ENCODE peak calls at places on chromosomes 3 and 15, in four cellular contexts. B is AML-193, O is HFF-Myc, H is HFFc6. W is an unnamed sample.

GRCh38 chr15:43317566-43318184 is 12.7 kb downstream of the LCMT2 start:
- DNase-seq in B (no peak), O (no peak), H (no peak), W (no peak)

GRCh38 chr3:48187579-48188265 is 495 bp downstream of the CDC25A start:
- DNase-seq in B (no peak), O (no peak), H (no peak), W (no peak)

GRCh38 chr15:40823572-40824343 is 4.8 kb downstream of the PPP1R14D start:
- DNase-seq in B (peak), O (no peak), H (no peak), W (no peak)

GRCh38 chr15:70012895-70013294 is 84.8 kb downstream of the TLE3 start:
- DNase-seq in B (no peak), O (no peak), H (no peak), W (no peak)

GRCh38 chr3:110608566-110608965 is 463.1 kb upstream of the NECTIN3 start:
- DNase-seq in B (no peak), O (no peak), H (peak), W (no peak)

GRCh38 chr3:13093687-13094086 is 20.5 kb upstream of the IQSEC1 start:
- DNase-seq in B (no peak), O (no peak), H (no peak), W (no peak)

GRCh38 chr15:56802164-56802563 is 68.9 kb upstream of the ZNF280D start:
- DNase-seq in B (no peak), O (no peak), H (no peak), W (no peak)

GRCh38 chr3:159326998-159327397 is 525.1 kb downstream of the MFSD1 start:
- DNase-seq in B (no peak), O (no peak), H (no peak), W (no peak)

GRCh38 chr3:53709856-53710674 is 136.2 kb downstream of the CHDH start:
- DNase-seq in B (peak), O (peak), H (peak), W (peak)

GRCh38 chr3:13792512-13793347 is 87.1 kb downstream of the WNT7A start:
- DNase-seq in B (no peak), O (no peak), H (no peak), W (no peak)

GRCh38 chr3:32175607-32176197 is 62.8 kb upstream of the CMTM8 start:
- DNase-seq in B (peak), O (peak), H (peak), W (peak)

GRCh38 chr3:194439915-194440550 is 41.0 kb upstream of the GP5 start:
- DNase-seq in B (no peak), O (no peak), H (no peak), W (no peak)

GRCh38 chr15:67146875-67147381 is 81.5 kb downstream of the SMAD3 start:
- DNase-seq in B (no peak), O (no peak), H (peak), W (no peak)

GRCh38 chr3:5020262-5020722 is 41.1 kb downstream of the BHLHE40 start:
- DNase-seq in B (no peak), O (no peak), H (no peak), W (no peak)

GRCh38 chr3:139020036-139020867 is 474 bp downstream of the PRR23B start:
- DNase-seq in B (no peak), O (no peak), H (no peak), W (no peak)

GRCh38 chr15:68483165-68483564 is 51.2 kb upstream of the ITGA11 start:
- DNase-seq in B (no peak), O (no peak), H (no peak), W (no peak)

GRCh38 chr15:41493205-41493901 is at the start of gene ITPKA:
- DNase-seq in B (peak), O (no peak), H (peak), W (peak)

GRCh38 chr15:55846108-55846707 is 103.3 kb upstream of the PRTG start:
- DNase-seq in B (peak), O (peak), H (peak), W (peak)

GRCh38 chr3:128327606-128328031 is 139.1 kb downstream of the DNAJB8 start:
- DNase-seq in B (no peak), O (no peak), H (no peak), W (no peak)

W was measured in Kasumi-1.